ENCODE peak calls at places on chromosomes 11 and 22, in six cellular contexts. One of them, this sample, is unnamed.

GRCh38 chr22:45507798-45508197 is 5.1 kb downstream of the FBLN1 start:
- ATAC-seq in K562: no peak
- ATAC-seq in upper lobe of left lung: no peak
- ATAC-seq in A549: no peak
- ATAC-seq in GM12878: no peak
- ATAC-seq in HepG2: no peak
- ATAC-seq in this sample: no peak

GRCh38 chr11:8871283-8871775 is 39.7 kb upstream of the AKIP1 start:
- ATAC-seq in K562: no peak
- ATAC-seq in upper lobe of left lung: peak
- ATAC-seq in A549: peak
- ATAC-seq in GM12878: no peak
- ATAC-seq in HepG2: peak
- ATAC-seq in this sample: peak

GRCh38 chr22:29883831-29884139 is 811 bp downstream of the MTMR3 start:
- ATAC-seq in K562: no peak
- ATAC-seq in upper lobe of left lung: no peak
- ATAC-seq in A549: no peak
- ATAC-seq in GM12878: no peak
- ATAC-seq in HepG2: no peak
- ATAC-seq in this sample: no peak

GRCh38 chr11:123585206-123585605 is 69.2 kb downstream of the SCN3B start:
- ATAC-seq in K562: no peak
- ATAC-seq in upper lobe of left lung: no peak
- ATAC-seq in A549: no peak
- ATAC-seq in GM12878: no peak
- ATAC-seq in HepG2: no peak
- ATAC-seq in this sample: no peak

GRCh38 chr22:46354176-46354992 is 18.9 kb downstream of the TRMU start:
- ATAC-seq in K562: no peak
- ATAC-seq in upper lobe of left lung: no peak
- ATAC-seq in A549: no peak
- ATAC-seq in GM12878: no peak
- ATAC-seq in HepG2: no peak
- ATAC-seq in this sample: no peak

GRCh38 chr11:30364139-30364875 is 41.4 kb downstream of the ARL14EP start:
- ATAC-seq in K562: peak
- ATAC-seq in upper lobe of left lung: no peak
- ATAC-seq in A549: no peak
- ATAC-seq in GM12878: no peak
- ATAC-seq in HepG2: no peak
- ATAC-seq in this sample: no peak

GRCh38 chr22:50243704-50244419 is 961 bp downstream of the TUBGCP6 start:
- ATAC-seq in K562: peak
- ATAC-seq in upper lobe of left lung: no peak
- ATAC-seq in A549: no peak
- ATAC-seq in GM12878: no peak
- ATAC-seq in HepG2: no peak
- ATAC-seq in this sample: no peak

GRCh38 chr11:59078435-59078834 is 7.7 kb upstream of the GLYATL1B start:
- ATAC-seq in K562: no peak
- ATAC-seq in upper lobe of left lung: no peak
- ATAC-seq in A549: no peak
- ATAC-seq in GM12878: peak
- ATAC-seq in HepG2: no peak
- ATAC-seq in this sample: no peak

GRCh38 chr22:43047605-43048004 is 32.7 kb upstream of the PACSIN2 start:
- ATAC-seq in K562: no peak
- ATAC-seq in upper lobe of left lung: no peak
- ATAC-seq in A549: no peak
- ATAC-seq in GM12878: no peak
- ATAC-seq in HepG2: peak
- ATAC-seq in this sample: no peak

GRCh38 chr11:36009469-36009868 is 65.6 kb downstream of the LDLRAD3 start:
- ATAC-seq in K562: no peak
- ATAC-seq in upper lobe of left lung: no peak
- ATAC-seq in A549: no peak
- ATAC-seq in GM12878: no peak
- ATAC-seq in HepG2: no peak
- ATAC-seq in this sample: no peak

GRCh38 chr11:11499300-11499699 is 122.5 kb downstream of the GALNT18 start:
- ATAC-seq in K562: no peak
- ATAC-seq in upper lobe of left lung: no peak
- ATAC-seq in A549: no peak
- ATAC-seq in GM12878: peak
- ATAC-seq in HepG2: no peak
- ATAC-seq in this sample: no peak

GRCh38 chr11:86476109-86476861 is 101.6 kb downstream of the CCDC81 start:
- ATAC-seq in K562: no peak
- ATAC-seq in upper lobe of left lung: no peak
- ATAC-seq in A549: peak
- ATAC-seq in GM12878: peak
- ATAC-seq in HepG2: peak
- ATAC-seq in this sample: no peak

GRCh38 chr22:20803696-20804324 is 29.9 kb downstream of the SERPIND1 start:
- ATAC-seq in K562: peak
- ATAC-seq in upper lobe of left lung: no peak
- ATAC-seq in A549: peak
- ATAC-seq in GM12878: peak
- ATAC-seq in HepG2: peak
- ATAC-seq in this sample: no peak

GRCh38 chr11:43557553-43558031 is 122.9 kb upstream of the HSD17B12 start:
- ATAC-seq in K562: peak
- ATAC-seq in upper lobe of left lung: no peak
- ATAC-seq in A549: peak
- ATAC-seq in GM12878: no peak
- ATAC-seq in HepG2: peak
- ATAC-seq in this sample: no peak

GRCh38 chr11:15446315-15446714 is 331.6 kb downstream of the INSC start:
- ATAC-seq in K562: peak
- ATAC-seq in upper lobe of left lung: no peak
- ATAC-seq in A549: no peak
- ATAC-seq in GM12878: no peak
- ATAC-seq in HepG2: no peak
- ATAC-seq in this sample: no peak

GRCh38 chr22:31561970-31562369 is 65.6 kb downstream of the SFI1 start:
- ATAC-seq in K562: no peak
- ATAC-seq in upper lobe of left lung: no peak
- ATAC-seq in A549: no peak
- ATAC-seq in GM12878: no peak
- ATAC-seq in HepG2: no peak
- ATAC-seq in this sample: no peak

GRCh38 chr22:42194104-42194851 is 63.7 kb upstream of the CYP2D6 start:
- ATAC-seq in K562: no peak
- ATAC-seq in upper lobe of left lung: no peak
- ATAC-seq in A549: no peak
- ATAC-seq in GM12878: no peak
- ATAC-seq in HepG2: no peak
- ATAC-seq in this sample: no peak

GRCh38 chr22:25027959-25028840 is 75.7 kb downstream of the KIAA1671 start:
- ATAC-seq in K562: peak
- ATAC-seq in upper lobe of left lung: peak
- ATAC-seq in A549: peak
- ATAC-seq in GM12878: peak
- ATAC-seq in HepG2: peak
- ATAC-seq in this sample: no peak

GRCh38 chr22:28771195-28771791 is 1.2 kb upstream of the CCDC117 start:
- ATAC-seq in K562: no peak
- ATAC-seq in upper lobe of left lung: no peak
- ATAC-seq in A549: no peak
- ATAC-seq in GM12878: no peak
- ATAC-seq in HepG2: peak
- ATAC-seq in this sample: no peak

GRCh38 chr11:47932544-47932943 is 47.8 kb upstream of the PTPRJ start:
- ATAC-seq in K562: no peak
- ATAC-seq in upper lobe of left lung: no peak
- ATAC-seq in A549: no peak
- ATAC-seq in GM12878: peak
- ATAC-seq in HepG2: no peak
- ATAC-seq in this sample: no peak

GRCh38 chr11:100861221-100861620 is 174.1 kb downstream of the ARHGAP42 start:
- ATAC-seq in K562: no peak
- ATAC-seq in upper lobe of left lung: no peak
- ATAC-seq in A549: no peak
- ATAC-seq in GM12878: no peak
- ATAC-seq in HepG2: no peak
- ATAC-seq in this sample: no peak

GRCh38 chr11:119095066-119095880 is 6.4 kb downstream of the DPAGT1 start:
- ATAC-seq in K562: peak
- ATAC-seq in upper lobe of left lung: peak
- ATAC-seq in A549: peak
- ATAC-seq in GM12878: peak
- ATAC-seq in HepG2: peak
- ATAC-seq in this sample: peak

GRCh38 chr22:30288414-30289125 is 735 bp downstream of the CASTOR1 start:
- ATAC-seq in K562: no peak
- ATAC-seq in upper lobe of left lung: no peak
- ATAC-seq in A549: no peak
- ATAC-seq in GM12878: no peak
- ATAC-seq in HepG2: no peak
- ATAC-seq in this sample: no peak

GRCh38 chr11:37110383-37110782 is 512.3 kb upstream of the RAG2 start:
- ATAC-seq in K562: no peak
- ATAC-seq in upper lobe of left lung: peak
- ATAC-seq in A549: no peak
- ATAC-seq in GM12878: no peak
- ATAC-seq in HepG2: no peak
- ATAC-seq in this sample: no peak

GRCh38 chr11:25562417-25562816 is 769.5 kb upstream of the ANO3 start:
- ATAC-seq in K562: no peak
- ATAC-seq in upper lobe of left lung: peak
- ATAC-seq in A549: no peak
- ATAC-seq in GM12878: no peak
- ATAC-seq in HepG2: no peak
- ATAC-seq in this sample: peak

GRCh38 chr11:61731956-61732675 is 20.3 kb upstream of the MYRF start:
- ATAC-seq in K562: no peak
- ATAC-seq in upper lobe of left lung: no peak
- ATAC-seq in A549: no peak
- ATAC-seq in GM12878: no peak
- ATAC-seq in HepG2: no peak
- ATAC-seq in this sample: peak

GRCh38 chr11:57358543-57358961 is 20.4 kb downstream of the P2RX3 start:
- ATAC-seq in K562: peak
- ATAC-seq in upper lobe of left lung: no peak
- ATAC-seq in A549: peak
- ATAC-seq in GM12878: no peak
- ATAC-seq in HepG2: no peak
- ATAC-seq in this sample: no peak

GRCh38 chr11:65595921-65596281 is 301 bp upstream of the KCNK7 start:
- ATAC-seq in K562: no peak
- ATAC-seq in upper lobe of left lung: no peak
- ATAC-seq in A549: no peak
- ATAC-seq in GM12878: no peak
- ATAC-seq in HepG2: no peak
- ATAC-seq in this sample: no peak

GRCh38 chr22:17847360-17848078 is 73.2 kb upstream of the BID start:
- ATAC-seq in K562: peak
- ATAC-seq in upper lobe of left lung: no peak
- ATAC-seq in A549: no peak
- ATAC-seq in GM12878: no peak
- ATAC-seq in HepG2: no peak
- ATAC-seq in this sample: no peak

GRCh38 chr22:17845790-17846189 is 71.5 kb upstream of the BID start:
- ATAC-seq in K562: no peak
- ATAC-seq in upper lobe of left lung: peak
- ATAC-seq in A549: no peak
- ATAC-seq in GM12878: no peak
- ATAC-seq in HepG2: no peak
- ATAC-seq in this sample: peak

GRCh38 chr22:17844150-17844549 is 69.9 kb upstream of the BID start:
- ATAC-seq in K562: no peak
- ATAC-seq in upper lobe of left lung: no peak
- ATAC-seq in A549: no peak
- ATAC-seq in GM12878: no peak
- ATAC-seq in HepG2: no peak
- ATAC-seq in this sample: no peak

GRCh38 chr22:17845340-17845739 is 71.1 kb upstream of the BID start:
- ATAC-seq in K562: no peak
- ATAC-seq in upper lobe of left lung: no peak
- ATAC-seq in A549: no peak
- ATAC-seq in GM12878: no peak
- ATAC-seq in HepG2: no peak
- ATAC-seq in this sample: no peak

DNA sequence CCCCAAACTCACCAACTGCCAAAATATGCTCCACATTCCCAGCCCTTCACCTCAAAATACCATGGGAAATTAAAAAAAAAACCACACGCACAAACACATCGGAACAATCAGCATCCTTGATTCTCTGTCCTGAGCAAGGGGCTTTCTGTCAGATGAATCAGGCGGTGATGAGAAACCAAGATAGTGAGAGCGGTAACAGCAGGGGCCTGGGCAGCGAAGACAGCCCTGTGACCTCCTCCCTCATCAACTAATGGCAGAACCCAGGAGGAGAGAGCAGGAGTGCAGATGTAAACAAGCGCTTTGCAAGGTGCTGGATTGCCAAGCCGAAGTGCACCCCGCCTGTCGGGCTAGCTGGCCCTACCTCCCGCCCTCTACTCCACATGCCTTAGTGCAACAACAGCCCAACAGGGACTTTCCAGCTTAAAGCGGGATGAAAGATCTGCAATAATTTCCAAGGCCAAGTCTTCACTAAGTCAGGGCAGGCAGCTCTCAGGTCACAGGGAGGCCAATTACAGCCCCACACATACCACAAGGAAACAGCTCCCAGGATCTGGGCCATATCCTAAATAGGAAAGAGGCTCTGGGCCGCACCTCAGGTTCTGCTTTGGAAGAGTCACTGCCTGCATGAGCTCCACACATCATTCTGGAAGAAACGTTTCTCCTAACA is 72.2 kb upstream of the BID start:
- ATAC-seq in K562: no peak
- ATAC-seq in upper lobe of left lung: peak
- ATAC-seq in A549: no peak
- ATAC-seq in GM12878: no peak
- ATAC-seq in HepG2: peak
- ATAC-seq in this sample: peak
- H3K27ac ChIP-seq in K562: no peak
- H3K27ac ChIP-seq in upper lobe of left lung: no peak
- H3K27ac ChIP-seq in A549: no peak
- H3K27ac ChIP-seq in GM12878: no peak
- H3K27ac ChIP-seq in HepG2: no peak
- H3K27ac ChIP-seq in this sample: peak

GRCh38 chr11:68459886-68460740 is 439 bp upstream of the PPP6R3 start:
- ATAC-seq in K562: peak
- ATAC-seq in upper lobe of left lung: peak
- ATAC-seq in A549: peak
- ATAC-seq in GM12878: peak
- ATAC-seq in HepG2: peak
- ATAC-seq in this sample: peak
- TF ChIP-seq EP300 in K562: peak
- TF ChIP-seq EP300 in upper lobe of left lung: peak
- TF ChIP-seq EP300 in A549: no peak
- TF ChIP-seq EP300 in GM12878: peak
- TF ChIP-seq EP300 in HepG2: peak
- TF ChIP-seq EP300 in this sample: no peak

GRCh38 chr11:109998921-109999320 is 94.3 kb upstream of the ZC3H12C start:
- ATAC-seq in K562: no peak
- ATAC-seq in upper lobe of left lung: no peak
- ATAC-seq in A549: no peak
- ATAC-seq in GM12878: no peak
- ATAC-seq in HepG2: no peak
- ATAC-seq in this sample: no peak
- TF ChIP-seq CTCF in K562: no peak
- TF ChIP-seq CTCF in upper lobe of left lung: no peak
- TF ChIP-seq CTCF in A549: no peak
- TF ChIP-seq CTCF in GM12878: no peak
- TF ChIP-seq CTCF in HepG2: no peak
- TF ChIP-seq CTCF in this sample: no peak

GRCh38 chr22:40377931-40378330 is 7.5 kb downstream of the SGSM3 start:
- ATAC-seq in K562: no peak
- ATAC-seq in upper lobe of left lung: no peak
- ATAC-seq in A549: no peak
- ATAC-seq in GM12878: no peak
- ATAC-seq in HepG2: no peak
- ATAC-seq in this sample: no peak
- H3K27ac ChIP-seq in K562: no peak
- H3K27ac ChIP-seq in upper lobe of left lung: no peak
- H3K27ac ChIP-seq in A549: no peak
- H3K27ac ChIP-seq in GM12878: no peak
- H3K27ac ChIP-seq in HepG2: no peak
- H3K27ac ChIP-seq in this sample: no peak

This sample was measured in gastroesophageal sphincter.